ENCODE peak calls at places on chromosomes 16 and 17, in six cellular contexts. A is K562, L is GM12878, T is HepG2, H is H1, Q is GM12892. B is an unnamed sample.
A peak's percentile ranks its signal among the peaks of the same experiment; 100 is the strongest.

GRCh38 chr17:46859996-46860395 is 8.6 kb downstream of the WNT9B start:
- DNase-seq in A (no peak), L (no peak), T (no peak), H (no peak), Q (no peak), B (no peak)

GRCh38 chr16:89102035-89102776 is 8.6 kb downstream of the ACSF3 start:
- DNase-seq in A (no peak), L (no peak), T (no peak), H (no peak), Q (no peak), B (no peak)

GRCh38 chr16:64459821-64460220 is 662.0 kb downstream of the CDH11 start:
- DNase-seq in A (no peak), L (no peak), T (no peak), H (no peak), Q (no peak), B (no peak)

GRCh38 chr17:49963626-49964538 is 5.1 kb upstream of the DLX4 start:
- DNase-seq in A (no peak), L (no peak), T (no peak), H (no peak), Q (no peak), B (no peak)

GRCh38 chr16:89354325-89354724 is 136.0 kb downstream of the ANKRD11 start:
- DNase-seq in A (no peak), L (no peak), T (no peak), H (no peak), Q (no peak), B (no peak)

GRCh38 chr16:20976568-20976967 is 76.0 kb downstream of the LYRM1 start:
- DNase-seq in A (no peak), L (no peak), T (no peak), H (no peak), Q (no peak), B (no peak)

GRCh38 chr17:51869387-51869786 is 289.1 kb downstream of the CA10 start:
- DNase-seq in A (no peak), L (no peak), T (peak; percentile 23), H (no peak), Q (no peak), B (no peak)

GRCh38 chr17:75941442-75941819 is 589 bp upstream of the FBF1 start:
- DNase-seq in A (no peak), L (no peak), T (no peak), H (no peak), Q (no peak), B (no peak)

GRCh38 chr16:55571191-55571897 is 4.9 kb downstream of the CAPNS2 start:
- DNase-seq in A (peak; percentile 17), L (no peak), T (peak; percentile 90), H (no peak), Q (no peak), B (no peak)

GRCh38 chr16:16121185-16121727 is 102.0 kb downstream of the ABCC6 start:
- DNase-seq in A (no peak), L (no peak), T (no peak), H (no peak), Q (no peak), B (no peak)

GRCh38 chr17:81429813-81430510 is 34.7 kb downstream of the BAHCC1 start:
- DNase-seq in A (no peak), L (no peak), T (no peak), H (no peak), Q (no peak), B (no peak)

GRCh38 chr16:72963921-72964320 is 84.0 kb downstream of the ZFHX3 start:
- DNase-seq in A (no peak), L (no peak), T (no peak), H (no peak), Q (no peak), B (no peak)

GRCh38 chr16:87199901-87200300 is 117.3 kb downstream of the C16orf95 start:
- DNase-seq in A (no peak), L (no peak), T (no peak), H (no peak), Q (no peak), B (no peak)

GRCh38 chr17:58329035-58329807 is 626 bp upstream of the TSPOAP1 start:
- DNase-seq in A (peak; percentile 87), L (peak; percentile 97), T (peak; percentile 38), H (no peak), Q (peak; percentile 58), B (no peak)

GRCh38 chr17:8108972-8109668 is 9.2 kb downstream of the ALOXE3 start:
- DNase-seq in A (no peak), L (no peak), T (no peak), H (no peak), Q (no peak), B (no peak)

GRCh38 chr17:15741624-15742023 is 9.5 kb downstream of the TBC1D26 start:
- DNase-seq in A (no peak), L (no peak), T (no peak), H (no peak), Q (no peak), B (no peak)

GRCh38 chr16:58652741-58653140 is 23.1 kb upstream of the CNOT1 start:
- DNase-seq in A (no peak), L (no peak), T (peak; percentile 57), H (peak; percentile 90), Q (no peak), B (no peak)

GRCh38 chr16:2719328-2720062 is 529 bp downstream of the PRSS27 start:
- DNase-seq in A (no peak), L (no peak), T (peak; percentile 49), H (no peak), Q (no peak), B (no peak)

GRCh38 chr16:68234188-68235104 is 1.5 kb downstream of the ESRP2 start:
- DNase-seq in A (no peak), L (no peak), T (peak; percentile 85), H (no peak), Q (no peak), B (no peak)

GRCh38 chr16:69017036-69017783 is 88.2 kb upstream of the HAS3 start:
- DNase-seq in A (peak; percentile 11), L (no peak), T (no peak), H (no peak), Q (no peak), B (no peak)

GRCh38 chr17:28643979-28644781 is 778 bp downstream of the BLTP2 start:
- DNase-seq in A (peak; percentile 77), L (no peak), T (peak; percentile 51), H (no peak), Q (peak; percentile 46), B (peak; percentile 43)

GRCh38 chr16:59907671-59908070 is 1173.6 kb upstream of the GOT2 start:
- DNase-seq in A (no peak), L (no peak), T (no peak), H (no peak), Q (no peak), B (no peak)

GRCh38 chr17:47685556-47686275 is 8.2 kb upstream of the TBKBP1 start:
- DNase-seq in A (no peak), L (no peak), T (no peak), H (no peak), Q (no peak), B (no peak)

GRCh38 chr17:45096141-45096540 is 35.0 kb downstream of the NMT1 start:
- DNase-seq in A (no peak), L (no peak), T (peak; percentile 41), H (no peak), Q (no peak), B (no peak)

GRCh38 chr16:30837904-30838303 is 50.9 kb upstream of the ZNF629 start:
- DNase-seq in A (no peak), L (no peak), T (no peak), H (no peak), Q (no peak), B (no peak)

DNA sequence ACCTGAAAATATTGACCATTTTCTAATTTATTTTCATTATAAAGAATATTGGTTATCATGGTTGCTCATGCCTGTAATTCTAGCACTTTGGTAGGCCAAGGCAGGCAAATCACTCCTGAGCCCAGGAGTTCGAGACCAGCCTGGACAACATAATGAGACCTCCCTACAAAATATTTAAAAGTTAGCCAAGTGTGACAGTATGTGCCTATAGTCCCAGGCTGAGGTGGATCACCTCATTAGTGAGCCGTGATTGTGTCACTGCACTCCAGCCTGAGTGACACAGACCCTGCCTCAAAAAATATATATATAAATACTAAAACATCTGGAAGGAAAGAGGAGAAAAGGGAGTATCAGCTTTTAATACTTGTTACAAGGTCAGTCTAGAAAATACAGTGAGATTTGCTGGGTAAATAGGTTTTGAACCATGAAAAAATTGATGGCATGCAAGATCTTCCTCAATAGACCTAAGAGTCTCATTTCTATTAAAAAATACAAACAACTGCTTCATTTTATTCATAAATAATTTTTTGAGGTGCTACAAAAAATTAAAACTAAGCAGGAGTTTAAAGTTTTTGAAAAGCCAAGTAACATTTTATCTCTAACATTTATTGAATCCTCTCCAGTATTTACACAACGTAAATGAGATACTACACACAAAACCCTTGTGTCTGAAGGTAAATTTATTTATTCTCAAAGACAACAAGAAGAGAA is 47.7 kb downstream of the TUBD1 start:
- DNase-seq in A (no peak), L (no peak), T (no peak), H (no peak), Q (no peak), B (no peak)
- TF ChIP-seq TAF1 in A (no peak), L (no peak), T (no peak), H (no peak), Q (no peak), B (no peak)

GRCh38 chr17:19237389-19238166 is 412 bp downstream of the EPN2 start:
- DNase-seq in A (peak; percentile 25), L (no peak), T (no peak), H (no peak), Q (peak; percentile 59), B (peak; percentile 68)
- TF ChIP-seq POLR2A in A (peak; percentile 61), L (peak; percentile 48), T (no peak), H (no peak), Q (peak; percentile 67), B (no peak)

GRCh38 chr16:79336437-79337229 is 263.9 kb downstream of the MAF start:
- DNase-seq in A (no peak), L (no peak), T (no peak), H (no peak), Q (no peak), B (no peak)
- TF ChIP-seq POLR2AphosphoS5 in A (no peak), L (no peak), T (no peak), H (no peak), Q (no peak), B (no peak)

GRCh38 chr16:50863673-50864144 is 121.8 kb downstream of the CYLD start:
- DNase-seq in A (no peak), L (no peak), T (no peak), H (no peak), Q (no peak), B (no peak)

GRCh38 chr16:50861451-50861850 is 119.6 kb downstream of the CYLD start:
- DNase-seq in A (no peak), L (no peak), T (no peak), H (no peak), Q (no peak), B (no peak)

GRCh38 chr16:50862818-50863672 is 121.2 kb downstream of the CYLD start:
- DNase-seq in A (no peak), L (no peak), T (no peak), H (no peak), Q (no peak), B (no peak)

GRCh38 chr16:50859628-50860360 is 117.9 kb downstream of the CYLD start:
- DNase-seq in A (peak; percentile 44), L (no peak), T (peak; percentile 55), H (no peak), Q (no peak), B (no peak)

DNA sequence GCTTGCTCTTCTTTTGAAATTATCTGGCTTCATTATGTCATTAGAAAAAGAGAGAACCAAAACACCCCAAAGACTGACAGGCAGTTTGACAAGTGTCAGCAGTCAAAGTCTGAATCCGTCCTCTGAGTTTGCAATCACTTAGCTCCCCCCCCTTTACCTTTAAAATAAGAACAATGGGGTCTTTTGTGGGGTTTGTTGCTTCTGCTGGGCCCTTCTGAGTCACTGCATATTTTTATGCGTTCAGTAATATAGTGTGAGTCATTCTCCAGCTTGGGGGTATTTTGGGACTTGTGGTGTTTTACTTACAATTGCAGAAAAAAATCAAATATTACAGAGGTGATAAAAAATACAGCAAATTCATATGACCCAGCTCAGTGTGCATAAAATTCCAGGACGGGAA is 120.0 kb downstream of the CYLD start:
- DNase-seq in A (no peak), L (no peak), T (peak; percentile 86), H (no peak), Q (no peak), B (no peak)
- TF ChIP-seq TAF1 in A (no peak), L (no peak), T (no peak), H (no peak), Q (no peak), B (no peak)

B was measured in GM12891.